ENCODE peak calls at places on chromosomes 6 and 20, in five cellular contexts. L, Y, S, U and G are unnamed samples.

GRCh38 chr20:32140603-32141002 is 31.1 kb downstream of the TM9SF4 start:
- DNase-seq in L (no peak), U (no peak), S (no peak), Y (no peak), G (no peak)

GRCh38 chr6:77457720-77458349 is 5.5 kb downstream of the HTR1B start:
- DNase-seq in L (peak), S (peak), Y (peak), U (peak), G (no peak)

GRCh38 chr6:154447929-154448328 is 62.6 kb downstream of the CNKSR3 start:
- DNase-seq in S (no peak), Y (peak), L (peak), U (no peak), G (no peak)

GRCh38 chr6:36874016-36874442 is 574 bp downstream of the PPIL1 start:
- DNase-seq in L (peak), S (no peak), U (no peak), Y (peak), G (no peak)

GRCh38 chr20:32534661-32535240 is 50.4 kb downstream of the NOL4L start:
- DNase-seq in Y (no peak), S (no peak), L (no peak), U (no peak), G (no peak)

GRCh38 chr6:155341130-155341828 is 27.0 kb upstream of the TFB1M start:
- DNase-seq in Y (peak), S (no peak), U (no peak), L (peak), G (no peak)

GRCh38 chr20:40763646-40764295 is 74.7 kb upstream of the MAFB start:
- DNase-seq in S (no peak), L (peak), U (no peak), Y (no peak), G (no peak)

GRCh38 chr6:142740449-142740848 is 204.5 kb downstream of the HIVEP2 start:
- DNase-seq in Y (no peak), U (no peak), L (peak), S (no peak), G (no peak)

GRCh38 chr20:36167826-36168634 is 13.5 kb downstream of the EPB41L1 start:
- DNase-seq in U (no peak), L (peak), S (no peak), Y (peak), G (no peak)